ENCODE peak calls at places on chromosomes 6 and 20, in four cellular contexts. One of them, this sample, is unnamed.

GRCh38 chr6:109296971-109297372 is 85.3 kb downstream of the CD164 start:
- DNase-seq in fibroblast of pulmonary artery: no peak
- DNase-seq in mucosa of descending colon: no peak
- DNase-seq in mesothelial cell of epicardium: no peak
- DNase-seq in this sample: no peak

GRCh38 chr6:158854214-158855101 is 35.3 kb upstream of the EZR start:
- DNase-seq in fibroblast of pulmonary artery: peak; percentile 64
- DNase-seq in mesothelial cell of epicardium: no peak
- DNase-seq in mucosa of descending colon: no peak
- DNase-seq in this sample: no peak

GRCh38 chr20:32366380-32366779 is 8.2 kb downstream of the ASXL1 start:
- DNase-seq in mesothelial cell of epicardium: no peak
- DNase-seq in fibroblast of pulmonary artery: no peak
- DNase-seq in mucosa of descending colon: no peak
- DNase-seq in this sample: no peak

GRCh38 chr6:37845026-37845911 is 25.7 kb downstream of the ZFAND3 start:
- DNase-seq in fibroblast of pulmonary artery: no peak
- DNase-seq in mucosa of descending colon: no peak
- DNase-seq in mesothelial cell of epicardium: no peak
- DNase-seq in this sample: no peak

GRCh38 chr6:135901776-135902524 is 50.4 kb downstream of the PDE7B start:
- DNase-seq in mucosa of descending colon: no peak
- DNase-seq in mesothelial cell of epicardium: no peak
- DNase-seq in fibroblast of pulmonary artery: peak; percentile 98
- DNase-seq in this sample: no peak

GRCh38 chr6:104572901-104573300 is 286.8 kb downstream of the HACE1 start:
- DNase-seq in fibroblast of pulmonary artery: no peak
- DNase-seq in mesothelial cell of epicardium: no peak
- DNase-seq in mucosa of descending colon: no peak
- DNase-seq in this sample: no peak

GRCh38 chr6:105317607-105318533 is 85.0 kb downstream of the PREP start:
- DNase-seq in fibroblast of pulmonary artery: peak; percentile 33
- DNase-seq in mucosa of descending colon: no peak
- DNase-seq in mesothelial cell of epicardium: no peak
- DNase-seq in this sample: no peak

GRCh38 chr20:39876974-39877615 is 811.9 kb downstream of the MAFB start:
- DNase-seq in fibroblast of pulmonary artery: no peak
- DNase-seq in mesothelial cell of epicardium: no peak
- DNase-seq in mucosa of descending colon: no peak
- DNase-seq in this sample: no peak

GRCh38 chr6:12791371-12791770 is 74.8 kb downstream of the PHACTR1 start:
- DNase-seq in fibroblast of pulmonary artery: no peak
- DNase-seq in mucosa of descending colon: no peak
- DNase-seq in mesothelial cell of epicardium: no peak
- DNase-seq in this sample: no peak

GRCh38 chr6:127077886-127078285 is 40.6 kb upstream of the RSPO3 start:
- DNase-seq in mucosa of descending colon: no peak
- DNase-seq in fibroblast of pulmonary artery: no peak
- DNase-seq in mesothelial cell of epicardium: no peak
- DNase-seq in this sample: no peak

GRCh38 chr20:24970030-24970553 is 21.0 kb downstream of the CST7 start:
- DNase-seq in mucosa of descending colon: no peak
- DNase-seq in fibroblast of pulmonary artery: no peak
- DNase-seq in mesothelial cell of epicardium: no peak
- DNase-seq in this sample: no peak

GRCh38 chr6:34260576-34261267 is 11.9 kb upstream of the SMIM29 start:
- DNase-seq in fibroblast of pulmonary artery: no peak
- DNase-seq in mucosa of descending colon: no peak
- DNase-seq in mesothelial cell of epicardium: no peak
- DNase-seq in this sample: no peak

GRCh38 chr20:5918856-5919633 is 31.3 kb downstream of the TRMT6 start:
- DNase-seq in fibroblast of pulmonary artery: peak; percentile 71
- DNase-seq in mucosa of descending colon: no peak
- DNase-seq in mesothelial cell of epicardium: no peak
- DNase-seq in this sample: no peak

GRCh38 chr6:125597411-125598253 is 151.8 kb upstream of the HEY2 start:
- DNase-seq in mesothelial cell of epicardium: no peak
- DNase-seq in fibroblast of pulmonary artery: no peak
- DNase-seq in mucosa of descending colon: no peak
- DNase-seq in this sample: no peak

GRCh38 chr6:45502446-45502845 is 124.7 kb upstream of the SUPT3H start:
- DNase-seq in mesothelial cell of epicardium: no peak
- DNase-seq in mucosa of descending colon: no peak
- DNase-seq in fibroblast of pulmonary artery: no peak
- DNase-seq in this sample: no peak

GRCh38 chr6:158789115-158789917 is 29.9 kb downstream of the EZR start:
- DNase-seq in mucosa of descending colon: no peak
- DNase-seq in fibroblast of pulmonary artery: no peak
- DNase-seq in mesothelial cell of epicardium: no peak
- DNase-seq in this sample: peak; percentile 11

GRCh38 chr6:154542747-154543146 is 32.3 kb upstream of the CNKSR3 start:
- DNase-seq in mucosa of descending colon: no peak
- DNase-seq in mesothelial cell of epicardium: no peak
- DNase-seq in fibroblast of pulmonary artery: no peak
- DNase-seq in this sample: no peak

GRCh38 chr6:35048631-35049083 is 92.5 kb downstream of the TCP11 start:
- DNase-seq in mesothelial cell of epicardium: peak; percentile 54
- DNase-seq in fibroblast of pulmonary artery: peak; percentile 68
- DNase-seq in mucosa of descending colon: peak; percentile 60
- DNase-seq in this sample: no peak

GRCh38 chr20:17806739-17807441 is 107.1 kb downstream of the BANF2 start:
- DNase-seq in fibroblast of pulmonary artery: peak; percentile 97
- DNase-seq in mucosa of descending colon: peak; percentile 64
- DNase-seq in mesothelial cell of epicardium: peak; percentile 59
- DNase-seq in this sample: no peak

GRCh38 chr6:25296980-25297379 is 17.8 kb downstream of the CARMIL1 start:
- DNase-seq in mesothelial cell of epicardium: no peak
- DNase-seq in mucosa of descending colon: no peak
- DNase-seq in fibroblast of pulmonary artery: peak; percentile 87
- DNase-seq in this sample: no peak

GRCh38 chr20:40502431-40502992 is 186.5 kb downstream of the MAFB start:
- DNase-seq in fibroblast of pulmonary artery: no peak
- DNase-seq in mesothelial cell of epicardium: no peak
- DNase-seq in mucosa of descending colon: no peak
- DNase-seq in this sample: no peak

GRCh38 chr6:133945158-133945557 is 7.9 kb upstream of the TBPL1 start:
- DNase-seq in mucosa of descending colon: no peak
- DNase-seq in mesothelial cell of epicardium: no peak
- DNase-seq in fibroblast of pulmonary artery: peak; percentile 21
- DNase-seq in this sample: no peak

GRCh38 chr6:52527436-52527835 is 49.4 kb downstream of the TRAM2 start:
- DNase-seq in mesothelial cell of epicardium: no peak
- DNase-seq in fibroblast of pulmonary artery: no peak
- DNase-seq in mucosa of descending colon: no peak
- DNase-seq in this sample: no peak

GRCh38 chr6:39189915-39190544 is 39.2 kb downstream of the KCNK5 start:
- DNase-seq in mucosa of descending colon: no peak
- DNase-seq in fibroblast of pulmonary artery: no peak
- DNase-seq in mesothelial cell of epicardium: no peak
- DNase-seq in this sample: no peak
- TF ChIP-seq CTCF in mucosa of descending colon: no peak
- TF ChIP-seq CTCF in fibroblast of pulmonary artery: no peak
- TF ChIP-seq CTCF in mesothelial cell of epicardium: peak; percentile 41
- TF ChIP-seq CTCF in this sample: no peak

GRCh38 chr6:36150283-36150682 is 20.0 kb downstream of the MAPK13 start:
- DNase-seq in fibroblast of pulmonary artery: peak; percentile 31
- DNase-seq in mesothelial cell of epicardium: no peak
- DNase-seq in mucosa of descending colon: no peak
- DNase-seq in this sample: no peak
- TF ChIP-seq CTCF in fibroblast of pulmonary artery: no peak
- TF ChIP-seq CTCF in mesothelial cell of epicardium: no peak
- TF ChIP-seq CTCF in mucosa of descending colon: no peak
- TF ChIP-seq CTCF in this sample: no peak

DNA sequence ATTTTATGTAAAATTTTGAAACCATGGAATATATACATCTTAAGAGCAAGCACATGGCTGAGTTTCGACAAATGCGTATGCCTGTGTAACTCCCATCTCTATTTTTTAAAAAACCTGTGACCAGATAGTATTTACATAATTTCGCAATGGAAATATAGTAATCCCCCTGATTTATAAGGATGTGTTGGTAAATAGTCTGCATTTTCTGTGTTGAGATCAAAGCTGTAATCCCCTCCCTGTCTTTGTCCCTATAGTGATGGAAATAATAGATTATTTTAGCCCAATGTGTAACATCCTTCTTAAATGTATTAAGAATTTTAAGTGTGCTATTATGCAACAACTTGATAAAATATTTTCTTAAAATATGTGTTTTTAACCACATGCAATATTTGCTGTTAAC is 267.3 kb downstream of the CDKAL1 start:
- DNase-seq in mucosa of descending colon: no peak
- DNase-seq in mesothelial cell of epicardium: no peak
- DNase-seq in fibroblast of pulmonary artery: no peak
- DNase-seq in this sample: no peak
- TF ChIP-seq CTCF in mucosa of descending colon: no peak
- TF ChIP-seq CTCF in mesothelial cell of epicardium: no peak
- TF ChIP-seq CTCF in fibroblast of pulmonary artery: no peak
- TF ChIP-seq CTCF in this sample: no peak

DNA sequence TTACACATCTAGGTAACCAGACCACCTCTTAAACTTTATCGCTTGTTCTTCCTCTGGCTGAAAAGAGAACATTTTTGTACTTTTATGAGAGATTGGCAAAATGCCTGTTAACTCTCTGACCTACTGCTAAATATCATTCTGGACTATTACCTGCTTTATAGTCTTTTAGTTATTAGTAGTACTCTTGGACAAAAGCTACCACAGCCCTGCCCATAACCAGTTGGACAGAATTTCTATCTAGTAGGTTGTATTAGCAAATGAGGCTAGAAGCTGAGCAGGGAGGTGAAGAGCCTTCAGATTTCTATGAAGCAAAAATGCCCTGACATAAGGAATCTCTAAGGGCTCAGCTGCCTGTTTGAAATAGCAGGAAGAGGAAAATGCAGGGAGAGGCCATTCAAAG is 268.5 kb downstream of the CD109 start:
- DNase-seq in mucosa of descending colon: no peak
- DNase-seq in fibroblast of pulmonary artery: peak; percentile 7
- DNase-seq in mesothelial cell of epicardium: no peak
- DNase-seq in this sample: no peak
- TF ChIP-seq CTCF in mucosa of descending colon: no peak
- TF ChIP-seq CTCF in fibroblast of pulmonary artery: no peak
- TF ChIP-seq CTCF in mesothelial cell of epicardium: no peak
- TF ChIP-seq CTCF in this sample: no peak

DNA sequence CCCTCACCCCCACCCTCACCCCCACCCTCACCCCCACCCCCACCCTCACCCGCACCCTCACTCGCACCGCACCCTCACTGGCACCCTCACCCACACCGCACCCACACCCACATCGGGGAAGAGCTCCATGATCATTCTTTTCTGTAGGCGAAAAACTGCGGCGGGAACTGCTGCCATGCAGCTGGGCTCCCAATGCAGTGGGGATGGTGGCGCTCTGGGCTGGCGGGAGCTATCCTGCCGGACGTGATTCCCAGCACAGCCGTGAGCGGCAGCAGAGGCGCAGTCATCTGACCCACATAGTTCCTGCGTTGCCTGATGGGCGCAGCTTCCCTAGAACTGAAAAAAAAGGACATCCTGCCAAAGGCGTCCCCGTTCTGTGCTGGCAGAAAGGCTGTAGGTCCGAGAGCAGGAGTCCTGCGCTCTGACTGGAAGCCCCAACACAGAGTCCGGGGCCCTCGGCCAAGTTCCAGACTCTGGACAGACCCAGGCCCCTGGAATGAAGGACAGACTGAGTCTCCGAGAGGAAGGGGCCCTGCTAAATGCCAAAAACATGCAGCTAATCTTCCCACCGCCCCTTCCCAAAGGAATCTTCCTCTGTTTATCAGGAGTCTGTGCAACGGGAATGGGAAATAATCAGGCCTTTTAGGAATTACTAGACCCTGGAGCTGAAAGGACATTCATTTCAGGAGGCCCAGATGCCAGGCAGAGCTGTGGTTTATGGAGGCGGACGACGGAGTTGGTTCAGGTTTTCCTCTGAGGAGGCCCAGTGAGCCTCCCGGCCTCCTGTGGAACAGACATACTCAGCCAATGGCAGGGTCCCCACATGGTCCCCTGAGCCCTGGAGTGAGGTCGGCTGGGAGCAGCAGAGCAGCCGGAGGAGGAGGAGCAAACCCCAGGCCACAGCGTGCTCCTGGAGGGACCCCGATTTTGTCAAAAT is 14.1 kb upstream of the TCFL5 start:
- DNase-seq in mucosa of descending colon: peak; percentile 80
- DNase-seq in fibroblast of pulmonary artery: peak; percentile 79
- DNase-seq in mesothelial cell of epicardium: peak; percentile 79
- DNase-seq in this sample: no peak
- TF ChIP-seq CTCF in mucosa of descending colon: peak; percentile 24
- TF ChIP-seq CTCF in fibroblast of pulmonary artery: peak; percentile 38
- TF ChIP-seq CTCF in mesothelial cell of epicardium: no peak
- TF ChIP-seq CTCF in this sample: no peak

DNA sequence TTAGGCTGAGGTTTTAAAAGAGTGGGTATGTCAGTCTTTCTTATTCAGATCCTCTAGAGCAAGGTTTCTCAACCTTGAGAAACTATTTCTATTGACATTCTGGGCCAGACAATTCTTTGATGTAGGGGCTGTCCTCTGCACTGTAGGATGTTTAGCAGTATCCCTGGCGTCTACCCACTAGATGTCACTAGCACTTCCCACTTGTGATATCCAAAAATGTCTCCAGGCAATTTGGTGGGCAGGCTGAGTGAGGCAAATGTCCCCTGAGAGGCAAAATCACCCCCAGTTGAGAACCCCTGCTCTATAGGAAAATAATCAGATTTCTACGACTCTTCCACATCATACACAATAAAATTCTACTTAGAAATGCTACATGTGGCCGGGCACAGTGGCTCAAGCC is 7.7 kb upstream of the ZKSCAN8 start:
- DNase-seq in mesothelial cell of epicardium: no peak
- DNase-seq in mucosa of descending colon: no peak
- DNase-seq in fibroblast of pulmonary artery: peak; percentile 67
- DNase-seq in this sample: no peak
- TF ChIP-seq CTCF in mesothelial cell of epicardium: no peak
- TF ChIP-seq CTCF in mucosa of descending colon: peak; percentile 17
- TF ChIP-seq CTCF in fibroblast of pulmonary artery: peak; percentile 64
- TF ChIP-seq CTCF in this sample: no peak

GRCh38 chr6:116685437-116685993 is 4.5 kb downstream of the KPNA5 start:
- DNase-seq in mesothelial cell of epicardium: no peak
- DNase-seq in fibroblast of pulmonary artery: no peak
- DNase-seq in mucosa of descending colon: no peak
- DNase-seq in this sample: no peak

GRCh38 chr6:116676021-116676420 is 5.0 kb upstream of the KPNA5 start:
- DNase-seq in fibroblast of pulmonary artery: no peak
- DNase-seq in mucosa of descending colon: no peak
- DNase-seq in mesothelial cell of epicardium: no peak
- DNase-seq in this sample: no peak

GRCh38 chr6:116682334-116682712 is 1.3 kb downstream of the KPNA5 start:
- DNase-seq in mesothelial cell of epicardium: no peak
- DNase-seq in fibroblast of pulmonary artery: peak; percentile 49
- DNase-seq in mucosa of descending colon: no peak
- DNase-seq in this sample: no peak

GRCh38 chr6:116680880-116681672 is at the start of gene KPNA5:
- DNase-seq in mesothelial cell of epicardium: peak; percentile 90
- DNase-seq in fibroblast of pulmonary artery: peak; percentile 90
- DNase-seq in mucosa of descending colon: peak; percentile 95
- DNase-seq in this sample: peak; percentile 59
- TF ChIP-seq CTCF in mesothelial cell of epicardium: no peak
- TF ChIP-seq CTCF in fibroblast of pulmonary artery: no peak
- TF ChIP-seq CTCF in mucosa of descending colon: no peak
- TF ChIP-seq CTCF in this sample: no peak

This sample was measured in omental fat pad.